ENCODE peak calls at places on chromosomes 13 and 19, in seven cellular contexts. K is transverse colon; I is kidney tubule cell; E is GF-D8; Z is uterus; T is T47D; C is activated CD8-positive, alpha-beta memory T cell treated with anti-CD3 and anti-CD28 coated beads for 1 hour. J is an unnamed sample.
A peak's percentile ranks its signal among the peaks of the same experiment; 100 is the strongest.

GRCh38 chr13:112182831-112183543 is 116.0 kb downstream of the SOX1 start:
- DNase-seq in K (no peak), T (no peak), E (peak; percentile 67), I (no peak), C (no peak), Z (no peak), J (no peak)

GRCh38 chr19:44685877-44686276 is 13.1 kb upstream of the CEACAM16 start:
- DNase-seq in C (no peak), E (no peak), T (no peak), K (no peak), I (peak; percentile 70), Z (no peak), J (no peak)

GRCh38 chr13:113084094-113084942 is 21.3 kb upstream of the F7 start:
- DNase-seq in E (no peak), C (no peak), K (no peak), T (no peak), I (no peak), Z (no peak), J (peak; percentile 47)

GRCh38 chr13:89212186-89212585 is 1541.0 kb downstream of the SLITRK5 start:
- DNase-seq in I (no peak), C (no peak), Z (no peak), E (no peak), T (peak; percentile 53), K (no peak), J (no peak)

GRCh38 chr19:4425531-4425930 is 23.1 kb downstream of the CHAF1A start:
- DNase-seq in I (no peak), C (no peak), K (no peak), Z (no peak), E (no peak), T (no peak), J (no peak)

GRCh38 chr13:111179908-111180756 is 65.0 kb downstream of the ARHGEF7 start:
- DNase-seq in T (no peak), I (no peak), K (no peak), C (no peak), Z (no peak), E (peak; percentile 80), J (no peak)

GRCh38 chr13:90683711-90684131 is 663.8 kb upstream of the MIR17HG start:
- DNase-seq in I (no peak), Z (no peak), T (no peak), C (no peak), E (no peak), K (no peak), J (no peak)

GRCh38 chr13:37342205-37342604 is 236.7 kb upstream of the CSNK1A1L start:
- DNase-seq in I (no peak), T (no peak), Z (no peak), C (no peak), E (no peak), K (no peak), J (no peak)

GRCh38 chr13:112893570-112894422 is 75.2 kb upstream of the MCF2L start:
- DNase-seq in K (peak; percentile 64), C (no peak), I (peak; percentile 80), T (peak; percentile 85), E (no peak), Z (no peak), J (peak; percentile 71)

GRCh38 chr19:54561840-54562239 is 11.8 kb upstream of the LILRA2 start:
- DNase-seq in I (no peak), C (no peak), K (no peak), T (peak; percentile 43), Z (no peak), E (no peak), J (no peak)

GRCh38 chr19:18021121-18021755 is 13.3 kb downstream of the ARRDC2 start:
- DNase-seq in C (peak; percentile 61), Z (peak; percentile 71), T (no peak), K (peak; percentile 78), I (peak; percentile 89), E (no peak), J (no peak)

GRCh38 chr19:28170066-28170465 is 1042.9 kb downstream of the UQCRFS1 start:
- DNase-seq in T (no peak), C (no peak), I (no peak), K (no peak), Z (no peak), E (no peak), J (no peak)